ENCODE peak calls at places on chromosomes 13 and 19, in six cellular contexts. S, Z, Q, E, K and V are unnamed samples.
A peak's percentile ranks its signal among the peaks of the same experiment; 100 is the strongest.

GRCh38 chr13:111917901-111918300 is 149.0 kb upstream of the SOX1 start:
- DNase-seq in S (no peak), Q (no peak), E (no peak), K (no peak), Z (no peak), V (no peak)

GRCh38 chr19:28873301-28873700 is 339.6 kb downstream of the UQCRFS1 start:
- DNase-seq in Q (no peak), Z (no peak), K (no peak), S (no peak), E (no peak), V (no peak)

GRCh38 chr19:7262470-7262869 is 31.7 kb downstream of the INSR start:
- DNase-seq in E (no peak), S (no peak), Z (no peak), Q (no peak), K (no peak), V (no peak)

GRCh38 chr13:40664100-40665060 is 2.1 kb downstream of the FOXO1 start:
- DNase-seq in Q (peak; percentile 59), E (peak; percentile 90), Z (peak; percentile 70), K (peak; percentile 13), S (peak; percentile 50), V (peak; percentile 88)

GRCh38 chr19:30393729-30394480 is 21.7 kb downstream of the ZNF536 start:
- DNase-seq in K (no peak), E (no peak), Q (no peak), Z (no peak), S (no peak), V (no peak)

GRCh38 chr19:16417660-16418596 is 53.8 kb downstream of the EPS15L1 start:
- DNase-seq in Z (peak; percentile 80), S (peak; percentile 35), Q (peak; percentile 64), K (peak; percentile 79), E (peak; percentile 81), V (peak; percentile 77)

GRCh38 chr13:67229438-67230242 is 496 bp downstream of the PCDH9 start:
- DNase-seq in Q (no peak), E (no peak), S (peak; percentile 28), Z (peak; percentile 5), K (no peak), V (no peak)

GRCh38 chr13:43831088-43831487 is 44.3 kb upstream of the ENOX1 start:
- DNase-seq in S (peak; percentile 72), E (no peak), Q (no peak), K (no peak), Z (no peak), V (no peak)

GRCh38 chr13:48769107-48769704 is 115.5 kb downstream of the CYSLTR2 start:
- DNase-seq in K (peak; percentile 86), E (no peak), S (peak; percentile 81), Q (peak; percentile 72), Z (peak; percentile 89), V (peak; percentile 31)

GRCh38 chr13:77523834-77524728 is 11.4 kb upstream of the SCEL start:
- DNase-seq in E (no peak), K (no peak), S (no peak), Z (no peak), Q (no peak), V (no peak)

GRCh38 chr13:32136716-32137115 is 105.1 kb downstream of the FRY start:
- DNase-seq in E (no peak), Z (no peak), Q (no peak), K (no peak), S (no peak), V (no peak)

GRCh38 chr13:101709952-101710351 is 257.5 kb downstream of the ITGBL1 start:
- DNase-seq in Q (no peak), Z (no peak), K (no peak), S (no peak), E (no peak), V (no peak)

GRCh38 chr13:112194579-112194978 is 127.6 kb downstream of the SOX1 start:
- DNase-seq in K (no peak), S (no peak), Z (no peak), E (no peak), Q (no peak), V (no peak)

GRCh38 chr13:81658598-81659370 is 1317.9 kb upstream of the SPRY2 start:
- DNase-seq in K (no peak), Q (no peak), Z (no peak), E (no peak), S (no peak), V (no peak)

GRCh38 chr19:30170495-30171137 is 201.6 kb upstream of the ZNF536 start:
- DNase-seq in E (no peak), Q (no peak), Z (no peak), S (no peak), K (no peak), V (peak; percentile 23)

GRCh38 chr19:48945415-48945814 is 9.3 kb upstream of the BAX start:
- DNase-seq in Z (no peak), S (no peak), Q (no peak), K (no peak), E (no peak), V (no peak)

GRCh38 chr13:69264362-69265334 is 843.0 kb upstream of the ATXN8OS start:
- DNase-seq in S (no peak), Q (peak; percentile 33), Z (no peak), E (no peak), K (peak; percentile 15), V (no peak)

GRCh38 chr19:30054210-30054609 is 112.2 kb downstream of the URI1 start:
- DNase-seq in S (no peak), Q (no peak), E (no peak), Z (no peak), K (no peak), V (no peak)

GRCh38 chr13:60627071-60627686 is 230.2 kb downstream of the TDRD3 start:
- DNase-seq in S (peak; percentile 25), Z (peak; percentile 73), Q (peak; percentile 9), E (no peak), K (peak; percentile 64), V (no peak)

GRCh38 chr13:113291997-113292862 is 4.8 kb upstream of the LAMP1 start:
- DNase-seq in K (no peak), Z (peak; percentile 36), E (peak; percentile 66), S (peak; percentile 22), Q (peak; percentile 41), V (peak; percentile 80)

GRCh38 chr19:10823690-10824089 is 12.3 kb downstream of the TMED1 start:
- DNase-seq in E (no peak), Q (no peak), S (no peak), K (no peak), Z (no peak), V (no peak)

GRCh38 chr19:10829967-10830366 is 6.0 kb downstream of the TMED1 start:
- DNase-seq in S (no peak), K (no peak), E (no peak), Z (no peak), Q (no peak), V (no peak)

GRCh38 chr19:10828981-10829821 is 6.8 kb downstream of the TMED1 start:
- DNase-seq in Q (no peak), Z (no peak), K (no peak), S (no peak), E (peak; percentile 38), V (no peak)

GRCh38 chr19:10826236-10826635 is 9.8 kb downstream of the TMED1 start:
- DNase-seq in S (no peak), Q (no peak), K (peak; percentile 88), E (peak; percentile 54), Z (no peak), V (peak; percentile 33)

DNA sequence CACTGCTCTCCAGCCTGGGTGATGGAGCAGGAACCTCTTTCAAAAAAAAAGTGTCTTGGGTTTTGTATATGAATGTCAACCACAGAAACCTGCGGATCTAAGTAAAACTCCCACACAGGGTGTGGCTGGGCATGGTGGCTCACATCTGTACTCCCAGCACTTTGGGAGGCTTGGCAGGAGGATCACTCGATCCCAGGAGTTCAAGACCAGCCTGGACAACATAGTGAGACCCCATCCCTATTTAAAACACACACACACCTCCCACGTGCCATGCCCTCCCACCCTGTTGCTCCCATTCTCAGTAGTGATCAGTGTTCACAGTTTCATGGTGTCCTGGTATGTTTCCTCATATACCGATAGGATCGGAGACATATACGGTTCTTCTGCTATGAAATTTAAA is 9.2 kb downstream of the TMED1 start:
- DNase-seq in S (no peak), K (no peak), Q (no peak), E (no peak), Z (no peak), V (no peak)
- H3K36me3 ChIP-seq in S (peaks cover 20% of the 10 kb centered on the region), K (peaks cover 48% of the 10 kb centered on the region), Q (peaks cover 6% of the 10 kb centered on the region), E (peaks cover 98% of the 10 kb centered on the region), Z (peaks cover 25% of the 10 kb centered on the region), V (peaks cover 95% of the 10 kb centered on the region)

DNA sequence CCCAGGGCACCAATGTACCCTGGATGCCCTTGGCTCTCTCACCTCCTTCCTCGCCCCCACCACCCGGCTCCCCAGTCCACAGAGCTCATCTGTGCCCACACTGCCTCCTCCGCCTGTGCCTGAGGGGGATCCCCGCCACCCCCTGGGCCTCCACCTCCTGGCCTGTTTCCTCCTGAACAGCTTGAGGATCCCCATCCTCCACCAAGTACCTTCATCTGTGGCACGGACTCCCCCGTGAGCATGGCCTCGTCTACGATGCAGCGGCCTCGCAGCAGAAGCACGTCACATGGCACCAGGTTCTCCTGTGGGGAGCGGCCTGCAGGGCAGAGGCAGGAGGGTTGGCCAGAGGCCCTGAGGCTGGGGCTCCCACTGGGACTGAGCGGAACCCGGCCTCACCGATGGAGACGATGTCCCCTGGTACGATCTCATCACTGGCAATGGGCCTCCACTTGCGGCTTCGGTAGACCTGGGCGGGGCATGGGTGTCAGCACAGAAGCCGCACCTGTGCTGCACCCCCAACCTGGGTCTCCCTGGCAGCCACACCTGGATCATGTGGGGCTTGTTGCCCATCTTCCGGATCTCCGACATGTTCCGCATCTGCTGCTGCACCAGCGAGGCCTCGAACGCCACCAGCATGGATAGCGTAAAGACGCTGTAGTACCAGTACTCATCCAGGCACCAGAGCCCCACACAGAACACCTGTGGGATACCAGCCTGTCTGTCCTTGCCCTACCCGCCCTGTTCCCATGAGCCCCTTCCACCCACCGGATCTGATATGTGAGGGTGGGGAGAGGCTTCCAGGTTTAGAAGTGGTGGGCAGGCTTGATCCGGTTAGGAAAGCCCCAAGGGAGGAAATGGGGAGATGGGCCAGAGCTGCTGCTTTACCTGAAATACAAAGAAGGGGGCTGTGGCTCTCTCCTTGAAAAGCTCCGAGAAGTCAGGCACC is 6.8 kb downstream of the ATP13A1 start:
- DNase-seq in K (no peak), Z (no peak), S (no peak), E (no peak), Q (no peak), V (no peak)
- H3K36me3 ChIP-seq in K (peaks cover 84% of the 10 kb centered on the region), Z (peaks cover 37% of the 10 kb centered on the region), S (peaks cover 46% of the 10 kb centered on the region), E (peaks cover 86% of the 10 kb centered on the region), Q (peaks cover 25% of the 10 kb centered on the region), V (peaks cover 19% of the 10 kb centered on the region)

DNA sequence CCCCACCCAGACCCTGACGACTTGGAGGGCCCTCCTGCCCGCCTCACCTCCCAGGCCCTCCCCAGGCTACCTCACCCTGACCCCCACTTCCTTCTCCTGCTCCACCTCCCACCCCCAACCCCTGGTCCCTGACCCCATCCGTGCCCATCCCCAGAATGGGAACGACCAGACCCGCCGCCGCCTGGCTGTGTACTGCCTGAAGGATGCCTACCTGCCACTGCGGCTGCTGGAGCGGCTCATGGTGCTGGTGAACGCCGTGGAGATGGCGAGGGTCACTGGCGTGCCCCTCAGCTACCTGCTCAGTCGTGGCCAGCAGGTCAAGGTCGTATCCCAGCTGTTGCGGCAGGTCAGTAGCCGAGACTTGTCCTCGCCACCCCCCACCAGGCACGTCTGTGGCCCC is 11.9 kb upstream of the SPIB start:
- DNase-seq in Z (no peak), S (no peak), K (no peak), E (no peak), Q (no peak), V (no peak)
- H3K36me3 ChIP-seq in Z (peaks cover 5% of the 10 kb centered on the region), S (peaks cover 8% of the 10 kb centered on the region), K (peaks cover 47% of the 10 kb centered on the region), E (peaks cover 48% of the 10 kb centered on the region), Q (peaks cover 15% of the 10 kb centered on the region), V (peaks cover 4% of the 10 kb centered on the region)

GRCh38 chr19:32351807-32352630 is 6.6 kb downstream of the ZNF507 start:
- DNase-seq in S (peak; percentile 70), E (no peak), Z (no peak), K (no peak), Q (no peak), V (no peak)
- H3K36me3 ChIP-seq in S (peaks cover 22% of the 10 kb centered on the region), E (peaks cover 59% of the 10 kb centered on the region), Z (peaks cover 47% of the 10 kb centered on the region), K (peaks cover 62% of the 10 kb centered on the region), Q (peaks cover 61% of the 10 kb centered on the region), V (peaks cover 5% of the 10 kb centered on the region)